ENCODE peak calls at places on chromosomes 16 and 17, in nine cellular contexts. G, U, C, K, Z, V, Y, D and O are unnamed samples.

GRCh38 chr17:7497228-7497627 is 13.1 kb downstream of the POLR2A start:
- DNase-seq in G (no peak), U (no peak), C (no peak), K (no peak), Z (no peak), V (no peak), Y (no peak), D (no peak), O (no peak)

GRCh38 chr16:81786321-81786720 is 7.2 kb downstream of the PLCG2 start:
- DNase-seq in G (peak), U (no peak), C (peak), K (no peak), Z (no peak), V (no peak), Y (peak), D (no peak), O (no peak)

GRCh38 chr16:56916571-56917403 is 15.2 kb upstream of the HERPUD1 start:
- DNase-seq in G (no peak), U (no peak), C (no peak), K (peak), Z (no peak), V (no peak), Y (no peak), D (no peak), O (peak)

GRCh38 chr17:81481815-81482505 is 30.6 kb downstream of the ACTG1 start:
- DNase-seq in G (no peak), U (no peak), C (no peak), K (no peak), Z (no peak), V (no peak), Y (no peak), D (no peak), O (no peak)

GRCh38 chr16:353404-354285 is 1.1 kb upstream of the AXIN1 start:
- DNase-seq in G (no peak), U (no peak), C (no peak), K (no peak), Z (no peak), V (no peak), Y (no peak), D (no peak), O (no peak)

GRCh38 chr17:40564883-40565744 is at the start of gene CCR7:
- DNase-seq in G (no peak), U (no peak), C (no peak), K (peak), Z (peak), V (no peak), Y (no peak), D (no peak), O (no peak)

GRCh38 chr16:50455288-50455845 is 86.6 kb upstream of the BRD7 start:
- DNase-seq in G (no peak), U (no peak), C (no peak), K (no peak), Z (no peak), V (no peak), Y (no peak), D (no peak), O (no peak)

GRCh38 chr16:13994239-13995106 is 74.5 kb downstream of the ERCC4 start:
- DNase-seq in G (no peak), U (peak), C (no peak), K (no peak), Z (no peak), V (no peak), Y (peak), D (no peak), O (no peak)

GRCh38 chr16:16945207-16945606 is 525.6 kb downstream of the XYLT1 start:
- DNase-seq in G (no peak), U (no peak), C (no peak), K (no peak), Z (no peak), V (no peak), Y (no peak), D (no peak), O (no peak)

GRCh38 chr17:18854956-18855355 is 3.0 kb upstream of the PRPSAP2 start:
- DNase-seq in G (no peak), U (no peak), C (no peak), K (no peak), Z (no peak), V (no peak), Y (no peak), D (no peak), O (no peak)

GRCh38 chr17:35390663-35391062 is 17.2 kb upstream of the SLFN11 start:
- DNase-seq in G (no peak), U (no peak), C (no peak), K (no peak), Z (no peak), V (no peak), Y (no peak), D (no peak), O (no peak)

GRCh38 chr16:27208081-27208692 is 4.9 kb downstream of the KDM8 start:
- DNase-seq in G (no peak), U (no peak), C (no peak), K (no peak), Z (no peak), V (no peak), Y (no peak), D (no peak), O (no peak)

GRCh38 chr17:7327056-7327455 is 2.1 kb downstream of the NEURL4 start:
- DNase-seq in G (no peak), U (no peak), C (no peak), K (no peak), Z (no peak), V (no peak), Y (no peak), D (no peak), O (no peak)

GRCh38 chr16:89360760-89361435 is 129.5 kb downstream of the ANKRD11 start:
- DNase-seq in G (no peak), U (no peak), C (no peak), K (peak), Z (peak), V (no peak), Y (no peak), D (no peak), O (peak)

GRCh38 chr17:74288785-74289184 is 14.8 kb downstream of the DNAI2 start:
- DNase-seq in G (no peak), U (no peak), C (no peak), K (no peak), Z (no peak), V (no peak), Y (no peak), D (no peak), O (no peak)